ENCODE peak calls at places on chromosomes 13 and 19, in four cellular contexts. X, V, D and S are unnamed samples.

GRCh38 chr13:73417012-73417615 is 358.3 kb downstream of the KLF5 start:
- DNase-seq in X (no peak), V (no peak), D (peak; percentile 9), S (no peak)

GRCh38 chr19:2225415-2226050 is 10.6 kb downstream of the PLEKHJ1 start:
- DNase-seq in X (no peak), V (no peak), D (no peak), S (no peak)

GRCh38 chr19:38090561-38090960 is 133.5 kb downstream of the DPF1 start:
- DNase-seq in X (no peak), V (no peak), D (no peak), S (no peak)

GRCh38 chr19:11172576-11172975 is 17.0 kb upstream of the SPC24 start:
- DNase-seq in X (no peak), V (no peak), D (no peak), S (no peak)

GRCh38 chr13:42876810-42877550 is 95.6 kb downstream of the FAM216B start:
- DNase-seq in X (no peak), V (no peak), D (no peak), S (no peak)

GRCh38 chr19:39246951-39247669 is 1.5 kb downstream of the IFNL4 start:
- DNase-seq in X (no peak), V (peak; percentile 28), D (no peak), S (peak; percentile 16)

GRCh38 chr19:33462112-33462726 is 59.4 kb downstream of the PEPD start:
- DNase-seq in X (peak; percentile 43), V (peak; percentile 15), D (no peak), S (no peak)

GRCh38 chr19:39704181-39705044 is at the start of gene LGALS14:
- DNase-seq in X (no peak), V (no peak), D (no peak), S (no peak)

GRCh38 chr13:78998736-78999135 is 339.8 kb upstream of the OBI1 start:
- DNase-seq in X (no peak), V (no peak), D (no peak), S (no peak)

GRCh38 chr13:49113526-49114286 is 106.4 kb upstream of the MLNR start:
- DNase-seq in X (no peak), V (no peak), D (no peak), S (no peak)

GRCh38 chr19:38695832-38696732 is 48.2 kb downstream of the CAPN12 start:
- DNase-seq in X (no peak), V (no peak), D (peak; percentile 74), S (no peak)

GRCh38 chr13:76647550-76647949 is 238.7 kb downstream of the KCTD12 start:
- DNase-seq in X (no peak), V (no peak), D (no peak), S (no peak)

GRCh38 chr13:40351537-40352384 is 314.7 kb downstream of the FOXO1 start:
- DNase-seq in X (no peak), V (no peak), D (no peak), S (no peak)

GRCh38 chr13:45104294-45104693 is 16.0 kb upstream of the GTF2F2 start:
- DNase-seq in X (no peak), V (no peak), D (no peak), S (no peak)

GRCh38 chr13:28494861-28495585 is at the start of gene FLT1:
- DNase-seq in X (no peak), V (peak; percentile 45), D (peak; percentile 41), S (no peak)

GRCh38 chr19:35048911-35049411 is 7.4 kb downstream of the HPN start:
- DNase-seq in X (no peak), V (peak; percentile 47), D (no peak), S (no peak)

GRCh38 chr19:5460748-5461147 is 5.5 kb downstream of the ZNRF4 start:
- DNase-seq in X (no peak), V (no peak), D (no peak), S (no peak)

GRCh38 chr13:100130092-100130491 is 41.2 kb downstream of the PCCA start:
- DNase-seq in X (no peak), V (no peak), D (no peak), S (no peak)

GRCh38 chr13:48412881-48413351 is at the start of gene LPAR6:
- DNase-seq in X (no peak), V (no peak), D (no peak), S (no peak)

GRCh38 chr19:40603719-40604646 is 2.8 kb downstream of the LTBP4 start:
- DNase-seq in X (peak; percentile 99), V (peak; percentile 98), D (peak; percentile 93), S (peak; percentile 100)

GRCh38 chr13:110012102-110012739 is 225.8 kb upstream of the IRS2 start:
- DNase-seq in X (no peak), V (no peak), D (no peak), S (no peak)

GRCh38 chr13:109243311-109243951 is 543.0 kb downstream of the IRS2 start:
- DNase-seq in X (no peak), V (no peak), D (no peak), S (no peak)

GRCh38 chr19:28468701-28469459 is 744.1 kb downstream of the UQCRFS1 start:
- DNase-seq in X (no peak), V (peak; percentile 37), D (no peak), S (peak; percentile 75)

GRCh38 chr13:66937423-66937822 is 292.7 kb downstream of the PCDH9 start:
- DNase-seq in X (no peak), V (no peak), D (no peak), S (no peak)

GRCh38 chr13:65260938-65261880 is 1968.9 kb downstream of the PCDH9 start:
- DNase-seq in X (no peak), V (no peak), D (no peak), S (no peak)

GRCh38 chr19:33492090-33492489 is 29.5 kb downstream of the PEPD start:
- DNase-seq in X (no peak), V (no peak), D (no peak), S (no peak)

GRCh38 chr13:69331245-69331644 is 776.4 kb upstream of the ATXN8OS start:
- DNase-seq in X (no peak), V (no peak), D (peak; percentile 11), S (no peak)

GRCh38 chr13:59476376-59476775 is 687.4 kb downstream of the DIAPH3 start:
- DNase-seq in X (no peak), V (no peak), D (no peak), S (no peak)

GRCh38 chr19:9011875-9012274 is 1.7 kb upstream of the MUC16 start:
- DNase-seq in X (no peak), V (no peak), D (no peak), S (no peak)

GRCh38 chr13:86974995-86975328 is 696.2 kb upstream of the SLITRK5 start:
- DNase-seq in X (no peak), V (no peak), D (no peak), S (no peak)

GRCh38 chr19:18130523-18131242 is 22.3 kb upstream of the PIK3R2 start:
- DNase-seq in X (no peak), V (no peak), D (no peak), S (no peak)

GRCh38 chr19:14383898-14384669 is 2.8 kb downstream of the ADGRE5 start:
- DNase-seq in X (no peak), V (peak; percentile 72), D (no peak), S (peak; percentile 60)

GRCh38 chr19:19466201-19466600 is 49.1 kb downstream of the TSSK6 start:
- DNase-seq in X (no peak), V (no peak), D (no peak), S (no peak)

GRCh38 chr13:38386421-38386820 is 36.8 kb downstream of the UFM1 start:
- DNase-seq in X (no peak), V (no peak), D (no peak), S (no peak)

GRCh38 chr19:4185413-4186086 is 3.1 kb downstream of the ANKRD24 start:
- DNase-seq in X (no peak), V (no peak), D (no peak), S (no peak)

GRCh38 chr13:88456155-88456554 is 785.0 kb downstream of the SLITRK5 start:
- DNase-seq in X (no peak), V (no peak), D (no peak), S (no peak)

DNA sequence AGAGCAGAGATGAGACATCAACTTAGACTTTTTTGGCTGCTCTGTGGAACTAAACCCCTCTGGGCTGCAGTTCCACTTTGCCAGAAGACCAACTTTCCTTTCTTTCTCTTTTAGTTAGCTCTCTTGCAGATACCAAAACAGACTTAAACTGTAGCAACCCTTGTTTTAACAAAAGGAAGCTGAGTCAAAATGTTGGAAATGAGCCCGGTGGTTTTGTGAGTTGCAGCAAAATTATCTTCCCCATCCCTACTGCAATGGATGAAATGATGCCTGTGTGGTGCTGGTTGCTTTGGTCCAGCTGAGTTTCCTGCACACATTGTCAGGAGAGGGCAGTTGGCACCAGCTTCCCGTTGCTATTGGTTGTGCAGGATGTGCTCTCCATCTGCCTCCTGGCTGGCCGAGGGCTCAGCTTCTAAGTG is 115.3 kb downstream of the LRCH1 start:
- DNase-seq in X (no peak), V (peak; percentile 35), D (no peak), S (no peak)
- H3K4me1 ChIP-seq in X (peaks cover 31% of the 10 kb centered on the region), V (peaks cover 36% of the 10 kb centered on the region), D (peaks cover 41% of the 10 kb centered on the region), S (peaks cover 56% of the 10 kb centered on the region)

DNA sequence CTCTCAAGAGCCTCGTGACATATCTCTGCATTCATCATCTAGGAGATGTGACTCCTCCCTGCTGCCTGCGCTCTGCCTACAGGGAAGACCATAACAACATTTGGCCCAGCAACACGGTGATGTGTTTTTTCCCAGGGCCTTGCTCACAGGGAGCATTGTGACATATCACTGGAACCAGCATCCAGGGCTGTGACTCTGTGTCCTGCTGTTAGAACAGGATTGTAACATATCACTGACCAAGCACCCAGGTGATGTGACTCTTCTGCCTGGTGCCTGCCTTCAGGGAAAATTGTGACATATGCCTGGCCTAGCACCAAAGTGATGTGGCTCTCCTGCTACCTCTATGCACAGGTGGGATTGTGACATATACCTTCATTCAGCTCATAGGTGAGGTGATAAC is 79.4 kb upstream of the ZNF43 start:
- DNase-seq in X (no peak), V (no peak), D (no peak), S (no peak)
- H3K9me3 ChIP-seq in X (peaks cover 5% of the 10 kb centered on the region), V (peaks cover 36% of the 10 kb centered on the region), D (no peaks in the 10 kb centered on the region), S (no peaks in the 10 kb centered on the region)

DNA sequence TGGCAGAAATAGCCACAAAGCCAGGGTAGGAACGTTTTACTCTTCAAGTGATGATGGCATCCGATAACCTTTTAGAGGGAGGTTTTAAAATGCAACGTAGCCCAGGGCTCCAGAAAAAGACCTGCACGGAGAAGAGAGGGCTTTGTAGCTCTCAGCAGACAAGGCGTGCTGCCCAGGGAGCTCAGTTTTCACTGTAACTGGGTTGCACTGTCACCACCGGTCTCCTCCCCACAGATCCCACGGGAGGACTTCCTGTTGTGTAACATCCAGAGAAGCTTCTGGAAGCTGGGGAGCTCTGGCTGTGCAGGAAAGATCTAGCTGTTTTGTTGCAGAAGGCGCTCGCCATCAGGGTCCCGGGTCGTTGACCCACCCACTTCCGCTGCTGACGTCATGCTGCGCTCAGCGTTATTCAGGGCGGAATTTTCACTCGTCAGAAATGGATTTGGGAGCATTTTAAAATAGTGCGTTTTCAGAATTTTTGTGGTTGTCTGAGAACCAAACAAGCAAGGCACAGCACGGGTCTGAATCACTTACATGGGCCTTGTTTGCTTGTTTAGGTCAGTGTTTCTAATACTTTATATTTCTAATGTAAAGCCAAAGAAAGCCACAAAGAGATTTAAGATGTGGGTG is 50.8 kb downstream of the ATP11A start:
- DNase-seq in X (peak; percentile 83), V (peak; percentile 56), D (no peak), S (peak; percentile 50)
- TF ChIP-seq POLR2AphosphoS5 in X (no peak), V (peak; percentile 8), D (no peak), S (no peak)

GRCh38 chr19:13005253-13005652 is 10.0 kb downstream of the NFIX start:
- DNase-seq in X (no peak), V (no peak), D (no peak), S (no peak)

GRCh38 chr19:13002970-13003540 is 7.8 kb downstream of the NFIX start:
- DNase-seq in X (no peak), V (no peak), D (no peak), S (no peak)

GRCh38 chr19:13005861-13006370 is 10.6 kb downstream of the NFIX start:
- DNase-seq in X (no peak), V (peak; percentile 45), D (peak; percentile 20), S (no peak)

GRCh38 chr19:13002389-13002898 is 7.2 kb downstream of the NFIX start:
- DNase-seq in X (no peak), V (peak; percentile 59), D (peak; percentile 41), S (no peak)

GRCh38 chr19:13004273-13004672 is 9.0 kb downstream of the NFIX start:
- DNase-seq in X (no peak), V (peak; percentile 62), D (no peak), S (peak; percentile 66)
- H3K4me1 ChIP-seq in X (peaks cover 100% of the 10 kb centered on the region), V (peaks cover 49% of the 10 kb centered on the region), D (no peaks in the 10 kb centered on the region), S (peaks cover 49% of the 10 kb centered on the region)